ENCODE peak calls at places on chromosomes 4 and X, in four cellular contexts. S is central memory CD4-positive, alpha-beta T cell; T is Caco-2; R is NCI-H774. Y is an unnamed sample.

GRCh38 chr4:155592568-155593343 is 73.9 kb upstream of the GUCY1A1 start:
- DNase-seq in S (no peak), T (no peak), R (no peak), Y (no peak)

GRCh38 chrX:134847133-134847532 is 143.7 kb upstream of the SMIM10 start:
- DNase-seq in S (no peak), T (no peak), R (no peak), Y (no peak)

GRCh38 chr4:174119051-174119450 is 164.4 kb downstream of the FBXO8 start:
- DNase-seq in S (no peak), T (no peak), R (no peak), Y (no peak)

GRCh38 chrX:122579521-122579920 is 604.6 kb upstream of the GRIA3 start:
- DNase-seq in S (no peak), T (no peak), R (no peak), Y (no peak)

GRCh38 chrX:68867458-68868166 is 38.8 kb downstream of the EFNB1 start:
- DNase-seq in S (no peak), T (no peak), R (no peak), Y (no peak)

GRCh38 chrX:120238947-120239346 is 11.7 kb upstream of the ZBTB33 start:
- DNase-seq in S (no peak), T (no peak), R (no peak), Y (no peak)

GRCh38 chr4:155777971-155778710 is 19.3 kb downstream of the GUCY1B1 start:
- DNase-seq in S (no peak), T (no peak), R (no peak), Y (no peak)

GRCh38 chr4:33715996-33716395 is 2528.3 kb downstream of the ARAP2 start:
- DNase-seq in S (no peak), T (no peak), R (no peak), Y (no peak)

GRCh38 chrX:72255445-72255844 is 16.6 kb upstream of the ERCC6L start:
- DNase-seq in S (no peak), T (no peak), R (peak), Y (no peak)

GRCh38 chrX:1462596-1463251 is 10.0 kb upstream of the ASMTL start:
- DNase-seq in S (peak), T (no peak), R (no peak), Y (no peak)

GRCh38 chrX:48961585-48962091 is 4.2 kb upstream of the OTUD5 start:
- DNase-seq in S (no peak), T (peak), R (no peak), Y (no peak)

GRCh38 chr4:41438564-41438963 is 99.4 kb upstream of the LIMCH1 start:
- DNase-seq in S (no peak), T (no peak), R (no peak), Y (no peak)

GRCh38 chr4:188941524-188942109 is 802.4 kb downstream of the TRIML1 start:
- DNase-seq in S (no peak), T (no peak), R (no peak), Y (no peak)

GRCh38 chrX:139204903-139205667 is 325.5 kb upstream of the F9 start:
- DNase-seq in S (no peak), T (peak), R (no peak), Y (peak)

GRCh38 chr4:112213850-112214249 is 17.7 kb upstream of the AP1AR start:
- DNase-seq in S (no peak), T (no peak), R (no peak), Y (no peak)

GRCh38 chr4:109408711-109409110 is 24.9 kb upstream of the SEC24B start:
- DNase-seq in S (no peak), T (no peak), R (no peak), Y (no peak)

GRCh38 chr4:54066088-54066415 is 1.6 kb upstream of the CHIC2 start:
- DNase-seq in S (no peak), T (no peak), R (no peak), Y (no peak)